ENCODE peak calls at places on chromosome 14, in seven cellular contexts. W, L, I, H, O, Y and K are unnamed samples.

GRCh38 chr14:61150851-61151250 is 130.3 kb downstream of the TMEM30B start:
- DNase-seq in W (no peak), L (no peak), I (no peak), H (no peak), O (no peak), Y (no peak), K (no peak)

GRCh38 chr14:56280843-56281242 is 162.6 kb downstream of the PELI2 start:
- DNase-seq in W (no peak), L (no peak), I (no peak), H (no peak), O (no peak), Y (no peak), K (no peak)

GRCh38 chr14:38721822-38722431 is 381.1 kb downstream of the SEC23A start:
- DNase-seq in W (no peak), L (peak; percentile 14), I (peak; percentile 65), H (peak; percentile 34), O (peak; percentile 78), Y (peak; percentile 37), K (no peak)

GRCh38 chr14:87343641-87344040 is 649.3 kb downstream of the GALC start:
- DNase-seq in W (no peak), L (no peak), I (no peak), H (no peak), O (no peak), Y (no peak), K (no peak)

GRCh38 chr14:37870947-37871346 is 275.5 kb downstream of the TTC6 start:
- DNase-seq in W (no peak), L (no peak), I (no peak), H (no peak), O (no peak), Y (no peak), K (no peak)

GRCh38 chr14:23561873-23562821 is 5.4 kb downstream of the AP1G2 start:
- DNase-seq in W (no peak), L (no peak), I (no peak), H (peak; percentile 54), O (no peak), Y (no peak), K (no peak)

GRCh38 chr14:70921669-70922068 is 14.4 kb downstream of the PCNX1 start:
- DNase-seq in W (no peak), L (no peak), I (no peak), H (no peak), O (no peak), Y (no peak), K (no peak)

GRCh38 chr14:65336191-65336591 is 76.3 kb upstream of the FUT8 start:
- DNase-seq in W (peak; percentile 4), L (no peak), I (no peak), H (peak; percentile 86), O (peak; percentile 68), Y (no peak), K (no peak)

GRCh38 chr14:50635136-50635535 is 33.0 kb downstream of the SAV1 start:
- DNase-seq in W (no peak), L (no peak), I (no peak), H (peak; percentile 7), O (no peak), Y (no peak), K (no peak)

GRCh38 chr14:51576112-51576420 is 75.6 kb upstream of the FRMD6 start:
- DNase-seq in W (no peak), L (no peak), I (peak; percentile 68), H (peak; percentile 86), O (no peak), Y (no peak), K (no peak)

GRCh38 chr14:31990183-31990862 is 86.8 kb upstream of the ARHGAP5 start:
- DNase-seq in W (no peak), L (no peak), I (peak; percentile 63), H (peak; percentile 66), O (peak; percentile 42), Y (no peak), K (no peak)

GRCh38 chr14:80844872-80845271 is 96.7 kb downstream of the CEP128 start:
- DNase-seq in W (no peak), L (no peak), I (no peak), H (no peak), O (no peak), Y (no peak), K (no peak)

GRCh38 chr14:59829469-59829868 is 41.1 kb downstream of the RTN1 start:
- DNase-seq in W (no peak), L (no peak), I (no peak), H (no peak), O (no peak), Y (no peak), K (no peak)

GRCh38 chr14:63853831-63854293 is 1.1 kb downstream of the SYNE2 start:
- DNase-seq in W (no peak), L (no peak), I (peak; percentile 62), H (peak; percentile 56), O (peak; percentile 45), Y (peak; percentile 52), K (peak; percentile 11)

GRCh38 chr14:33551963-33552362 is 398.9 kb downstream of the EGLN3 start:
- DNase-seq in W (no peak), L (no peak), I (no peak), H (no peak), O (no peak), Y (no peak), K (no peak)

GRCh38 chr14:85333313-85333712 is 196.6 kb upstream of the FLRT2 start:
- DNase-seq in W (no peak), L (no peak), I (peak; percentile 50), H (peak; percentile 73), O (peak; percentile 58), Y (no peak), K (no peak)

GRCh38 chr14:96821501-96821900 is 24.3 kb downstream of the VRK1 start:
- DNase-seq in W (no peak), L (no peak), I (no peak), H (peak; percentile 10), O (no peak), Y (no peak), K (no peak)

GRCh38 chr14:100438678-100439592 is 115.8 kb downstream of the SLC25A47 start:
- DNase-seq in W (peak; percentile 27), L (no peak), I (peak; percentile 91), H (peak; percentile 95), O (peak; percentile 78), Y (no peak), K (no peak)

GRCh38 chr14:41783403-41783802 is 176.7 kb downstream of the LRFN5 start:
- DNase-seq in W (no peak), L (no peak), I (no peak), H (no peak), O (no peak), Y (no peak), K (no peak)

GRCh38 chr14:30641207-30641606 is 19.1 kb downstream of the SCFD1 start:
- DNase-seq in W (no peak), L (no peak), I (no peak), H (no peak), O (no peak), Y (no peak), K (no peak)

GRCh38 chr14:90605430-90605829 is 208.6 kb downstream of the CALM1 start:
- DNase-seq in W (no peak), L (no peak), I (no peak), H (no peak), O (no peak), Y (no peak), K (no peak)